ENCODE peak calls at places on chromosomes 16 and 17, in four cellular contexts. Z is foreskin fibroblast, Q is GM12865, Y is mesendoderm. O is an unnamed sample.

GRCh38 chr17:64984776-64985521 is 65.7 kb upstream of the LRRC37A3 start:
- DNase-seq in Z (peak; percentile 25), Q (peak; percentile 68), Y (no peak), O (no peak)

GRCh38 chr17:38659415-38659814 is 15.3 kb downstream of the EPOP start:
- DNase-seq in Y (no peak), Q (no peak), Z (no peak), O (no peak)

GRCh38 chr16:19219836-19220235 is 51.8 kb downstream of the SYT17 start:
- DNase-seq in Y (no peak), Z (no peak), Q (no peak), O (no peak)

GRCh38 chr17:17179371-17179827 is 26.7 kb downstream of the PLD6 start:
- DNase-seq in Z (no peak), Q (peak; percentile 80), Y (no peak), O (no peak)

GRCh38 chr17:59370580-59371299 is 39.3 kb downstream of the YPEL2 start:
- DNase-seq in Z (no peak), Y (peak; percentile 38), Q (no peak), O (no peak)

GRCh38 chr16:79752421-79752820 is 151.9 kb upstream of the MAF start:
- DNase-seq in Q (no peak), Y (no peak), Z (peak; percentile 28), O (no peak)

GRCh38 chr17:27927781-27928180 is 34.6 kb upstream of the LYRM9 start:
- DNase-seq in Q (no peak), Z (no peak), Y (no peak), O (no peak)

GRCh38 chr17:75856062-75856681 is 1.0 kb upstream of the WBP2 start:
- DNase-seq in Z (peak; percentile 40), Y (peak; percentile 53), Q (peak; percentile 67), O (no peak)

GRCh38 chr17:80061421-80061820 is 25.0 kb downstream of the CCDC40 start:
- DNase-seq in Z (no peak), Q (no peak), Y (no peak), O (no peak)

GRCh38 chr17:80060629-80061028 is 24.2 kb downstream of the CCDC40 start:
- DNase-seq in Z (no peak), Y (no peak), Q (no peak), O (no peak)

GRCh38 chr17:80053102-80053501 is 16.7 kb downstream of the CCDC40 start:
- DNase-seq in Z (no peak), Q (no peak), Y (no peak), O (no peak)

GRCh38 chr17:80055597-80055996 is 19.2 kb downstream of the CCDC40 start:
- DNase-seq in Y (peak; percentile 42), Z (no peak), Q (no peak), O (no peak)

GRCh38 chr17:80058311-80058955 is 22.0 kb downstream of the CCDC40 start:
- DNase-seq in Q (no peak), Y (no peak), Z (no peak), O (no peak)
- H3K4me3 ChIP-seq in Q (no peak overlapping the region), Y (no peak overlapping the region), Z (no peak overlapping the region), O (no peak overlapping the region)

GRCh38 chr16:49858200-49859129 is 2.6 kb upstream of the ZNF423 start:
- DNase-seq in Q (peak; percentile 18), Y (peak; percentile 53), Z (peak; percentile 67), O (peak; percentile 16)
- H3K4me3 ChIP-seq in Q (no peak overlapping the region), Y (peak overlapping the region; percentile 28), Z (peak overlapping the region; percentile 19), O (peak overlapping the region; percentile 39)

GRCh38 chr17:49779730-49780220 is 8.7 kb upstream of the KAT7 start:
- DNase-seq in Z (peak; percentile 85), Y (peak; percentile 18), Q (peak; percentile 55), O (peak; percentile 58)
- H3K4me3 ChIP-seq in Z (no peak overlapping the region), Y (no peak overlapping the region), Q (no peak overlapping the region), O (no peak overlapping the region)

DNA sequence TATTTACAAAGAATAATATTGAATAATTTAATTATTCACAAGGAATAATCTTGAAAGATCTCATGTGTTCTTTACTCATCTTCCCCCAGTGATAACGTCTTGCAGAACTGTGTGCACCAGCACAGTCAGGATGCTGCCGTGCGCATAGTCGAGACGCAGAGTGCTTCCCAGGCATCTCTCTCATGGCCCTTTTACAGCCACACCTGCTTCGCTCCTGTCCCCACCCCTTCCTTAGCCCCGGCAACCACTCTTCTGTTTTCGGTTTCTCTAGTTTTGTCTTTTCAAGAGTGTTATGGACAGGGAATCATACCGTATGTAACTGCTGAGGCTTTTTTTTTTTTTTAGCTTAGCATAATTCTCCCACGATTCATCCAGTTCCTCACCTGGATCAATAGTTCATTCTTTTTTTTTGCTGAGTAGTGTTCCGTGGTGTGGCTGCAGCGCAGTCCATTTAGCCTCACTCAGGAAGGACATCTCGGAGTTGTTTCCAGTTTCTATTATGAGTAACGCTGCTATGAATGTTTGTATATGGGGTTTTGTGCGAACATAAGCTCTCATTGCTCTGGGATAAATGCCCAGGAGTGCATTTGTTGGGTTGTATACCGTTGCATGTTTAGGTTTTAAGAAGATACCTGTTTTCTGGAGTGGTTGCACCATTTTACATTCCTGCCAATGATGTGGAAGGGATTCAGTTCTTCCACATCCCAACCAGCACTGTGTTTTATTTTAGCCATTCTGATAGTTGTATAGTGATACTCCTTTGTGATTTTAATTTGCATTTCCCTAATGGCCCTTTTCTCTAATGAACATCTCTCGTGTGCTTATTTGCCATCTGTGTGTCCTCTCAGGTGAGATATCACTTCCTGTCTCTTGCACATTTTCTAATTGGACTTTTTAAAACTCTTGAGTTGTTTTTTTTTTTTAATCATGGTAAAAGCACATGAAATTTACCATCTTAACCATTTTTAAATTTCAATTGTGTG is 47.6 kb downstream of the SEC14L1 start:
- DNase-seq in Z (no peak), Y (no peak), Q (peak; percentile 71), O (no peak)
- H3K4me3 ChIP-seq in Z (no peak overlapping the region), Y (no peak overlapping the region), Q (peak overlapping the region; percentile 31), O (no peak overlapping the region)

GRCh38 chr17:34364741-34365140 is 1.7 kb upstream of the CCL1 start:
- DNase-seq in Y (no peak), Q (no peak), Z (no peak), O (no peak)

GRCh38 chr17:34361478-34362061 is 1.5 kb downstream of the CCL1 start:
- DNase-seq in Y (peak; percentile 95), Q (peak; percentile 91), Z (peak; percentile 88), O (peak; percentile 47)

GRCh38 chr17:34360571-34360970 is 2.5 kb downstream of the CCL1 start:
- DNase-seq in Z (no peak), Y (no peak), Q (no peak), O (no peak)

GRCh38 chr17:34365340-34365739 is 2.3 kb upstream of the CCL1 start:
- DNase-seq in Z (no peak), Q (peak; percentile 28), Y (no peak), O (no peak)

DNA sequence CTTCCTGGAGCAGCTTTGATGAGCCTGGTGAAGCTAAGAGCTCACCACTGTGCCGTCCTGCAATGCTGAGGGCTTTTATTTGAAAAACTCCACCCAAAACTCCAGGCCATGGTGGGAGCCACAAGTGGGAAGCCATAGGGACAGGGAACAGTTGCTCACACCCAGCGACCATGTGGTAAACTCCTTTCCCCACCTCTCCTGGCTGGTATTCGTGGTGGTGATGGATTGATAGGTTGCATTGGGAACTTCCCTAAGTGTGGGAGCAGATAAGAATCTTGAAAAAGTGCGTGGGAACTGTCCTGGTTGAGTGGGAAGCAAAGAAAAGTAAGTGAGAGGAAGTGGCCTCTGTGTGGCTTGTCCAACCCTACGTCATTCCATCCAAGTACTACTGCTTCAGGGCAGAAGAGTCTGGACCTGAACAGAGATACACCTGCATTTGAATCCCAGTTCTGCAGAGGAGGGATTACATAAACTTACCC is at the start of gene CCL1:
- DNase-seq in Z (no peak), Q (no peak), Y (no peak), O (no peak)
- H3K4me3 ChIP-seq in Z (no peak within 1 kb of the TSS), Q (no peak within 1 kb of the TSS), Y (no peak within 1 kb of the TSS), O (no peak within 1 kb of the TSS)

GRCh38 chr16:58614860-58615259 is 14.8 kb downstream of the CNOT1 start:
- DNase-seq in Z (no peak), Q (no peak), Y (peak; percentile 23), O (no peak)

GRCh38 chr16:58615280-58615679 is 14.3 kb downstream of the CNOT1 start:
- DNase-seq in Y (no peak), Z (peak; percentile 64), Q (no peak), O (no peak)

GRCh38 chr16:58620396-58620795 is 9.2 kb downstream of the CNOT1 start:
- DNase-seq in Y (no peak), Z (no peak), Q (no peak), O (no peak)
- H3K4me3 ChIP-seq in Y (no peak overlapping the region), Z (no peak overlapping the region), Q (no peak overlapping the region), O (no peak overlapping the region)

GRCh38 chr17:8674344-8675305 is 44.1 kb upstream of the MYH10 start:
- DNase-seq in Q (no peak), Z (peak; percentile 30), Y (no peak), O (no peak)
- H3K4me3 ChIP-seq in Q (no peak overlapping the region), Z (no peak overlapping the region), Y (no peak overlapping the region), O (no peak overlapping the region)

DNA sequence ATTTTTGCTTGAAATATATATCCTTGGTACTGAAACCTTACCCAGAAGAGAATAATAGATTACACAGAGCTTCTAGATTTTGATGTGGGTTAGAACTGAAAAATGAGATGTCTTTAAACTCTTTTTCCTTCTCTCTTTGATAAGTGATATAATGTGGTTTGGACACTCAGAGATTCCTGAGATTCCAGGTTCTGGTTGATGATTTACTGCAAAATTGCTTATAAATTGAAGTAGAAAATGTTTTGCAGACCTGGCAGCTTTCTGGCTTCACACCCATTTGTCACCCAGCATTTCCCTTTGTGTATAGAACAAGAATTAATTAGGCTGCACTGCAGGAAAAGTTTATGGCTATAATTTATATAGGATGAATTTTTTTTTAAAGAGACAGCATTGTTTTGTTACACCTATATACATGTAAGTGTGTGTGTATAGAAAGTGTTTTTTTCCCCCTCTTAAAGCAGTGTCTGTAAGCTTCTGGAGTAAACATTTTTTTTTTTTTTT is 23.5 kb downstream of the AATF start:
- DNase-seq in Q (no peak), Y (no peak), Z (no peak), O (no peak)
- H3K4me3 ChIP-seq in Q (no peak overlapping the region), Y (no peak overlapping the region), Z (no peak overlapping the region), O (no peak overlapping the region)